ENCODE peak calls at places on chromosomes 2 and 18, in four cellular contexts. E, G, U and L are unnamed samples.

GRCh38 chr2:158174956-158175355 is 73.3 kb downstream of the UPP2 start:
- DNase-seq in E (no peak), G (no peak), U (no peak), L (no peak)

GRCh38 chr2:106547104-106547503 is 59.9 kb downstream of the CD8B2 start:
- DNase-seq in E (no peak), G (no peak), U (no peak), L (no peak)

GRCh38 chr2:189407944-189408209 is 33.4 kb upstream of the WDR75 start:
- DNase-seq in E (no peak), G (no peak), U (no peak), L (no peak)

GRCh38 chr2:158554948-158555347 is 98.2 kb downstream of the PKP4 start:
- DNase-seq in E (no peak), G (no peak), U (no peak), L (no peak)

GRCh38 chr2:95031726-95032116 is 6.2 kb downstream of the MAL start:
- DNase-seq in E (peak; percentile 91), G (no peak), U (peak; percentile 84), L (no peak)

GRCh38 chr18:10194592-10194991 is 259.8 kb upstream of the APCDD1 start:
- DNase-seq in E (no peak), G (no peak), U (no peak), L (peak; percentile 64)

GRCh38 chr2:207469380-207469779 is 60.4 kb upstream of the CREB1 start:
- DNase-seq in E (no peak), G (no peak), U (no peak), L (no peak)

GRCh38 chr2:61255580-61256437 is 93.8 kb downstream of the C2orf74 start:
- DNase-seq in E (no peak), G (no peak), U (peak; percentile 81), L (no peak)

GRCh38 chr2:196271786-196272185 is 100.4 kb upstream of the STK17B start:
- DNase-seq in E (no peak), G (no peak), U (no peak), L (no peak)

GRCh38 chr2:196268022-196268421 is 96.6 kb upstream of the STK17B start:
- DNase-seq in E (no peak), G (no peak), U (no peak), L (no peak)

GRCh38 chr2:196266855-196267254 is 95.5 kb upstream of the STK17B start:
- DNase-seq in E (no peak), G (no peak), U (no peak), L (no peak)

GRCh38 chr2:196266351-196266750 is 95.0 kb upstream of the STK17B start:
- DNase-seq in E (no peak), G (no peak), U (no peak), L (no peak)

DNA sequence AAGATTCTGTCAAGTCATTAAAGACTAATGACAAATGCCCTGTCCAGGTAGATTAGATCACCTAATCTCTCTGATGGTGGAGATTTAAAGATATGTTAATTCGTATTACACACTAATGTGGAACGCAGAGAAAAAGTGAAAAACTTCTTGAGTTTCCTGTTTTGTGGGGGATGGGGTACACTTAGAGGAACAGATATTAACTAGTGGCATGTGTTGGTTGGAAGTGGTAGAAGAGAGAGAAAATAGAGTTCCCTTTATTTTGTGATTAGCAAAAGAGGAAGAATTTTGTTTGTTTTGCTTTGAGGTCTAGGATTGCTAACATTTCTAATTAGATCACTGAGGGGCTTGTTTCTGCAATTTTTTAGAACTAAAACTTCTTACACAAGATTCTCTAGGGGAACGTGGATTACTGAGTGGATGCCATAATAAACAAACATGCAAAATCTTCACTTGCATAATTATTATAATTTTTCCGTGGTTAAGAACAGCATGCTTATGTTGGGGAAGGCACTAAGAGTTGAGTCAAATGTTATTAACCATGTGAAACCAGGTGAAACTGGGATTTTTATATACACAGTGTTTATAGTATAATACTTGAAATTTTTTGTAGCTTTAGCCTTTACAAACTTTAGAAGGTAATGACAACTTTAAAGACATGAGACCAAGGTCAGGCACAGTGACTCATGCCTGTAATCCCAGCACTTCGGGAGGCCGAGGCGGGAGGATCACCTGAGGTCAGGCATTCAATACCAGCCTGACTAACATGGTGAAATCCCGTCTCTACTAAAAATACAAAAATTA is 97.4 kb upstream of the STK17B start:
- DNase-seq in E (peak; percentile 79), G (no peak), U (no peak), L (peak; percentile 77)
- H3K27ac ChIP-seq in E (peak overlapping the region; percentile 86), G (no peak overlapping the region), U (no peak overlapping the region), L (peak overlapping the region; percentile 81)

GRCh38 chr2:174492963-174493431 is 6.2 kb upstream of the GPR155 start:
- DNase-seq in E (no peak), G (no peak), U (no peak), L (peak; percentile 51)
- H3K4me3 ChIP-seq in E (no peak overlapping the region), G (no peak overlapping the region), U (no peak overlapping the region), L (peak overlapping the region; percentile 20)

DNA sequence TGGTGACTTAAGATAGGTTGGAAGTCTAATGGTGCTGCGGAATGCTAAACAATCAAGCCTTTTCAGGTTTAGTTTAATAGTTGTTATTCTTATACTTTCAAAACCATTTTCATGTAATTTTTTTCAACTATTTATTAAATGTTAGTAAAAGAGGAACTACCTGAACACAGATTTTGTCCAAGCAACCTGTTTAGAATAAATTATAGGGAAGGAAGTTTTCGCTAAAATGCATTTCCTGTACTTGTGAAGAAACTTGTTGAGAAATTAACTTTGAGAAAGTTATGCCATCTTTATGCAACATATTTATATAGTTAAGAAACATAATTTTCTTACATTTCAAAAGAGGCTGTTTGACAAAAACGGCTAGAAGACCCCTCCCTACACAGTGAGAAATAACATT is 16.6 kb downstream of the MAP4K4 start:
- DNase-seq in E (no peak), G (no peak), U (no peak), L (no peak)
- H2AFZ ChIP-seq in E (no peak overlapping the region), G (no peak overlapping the region), U (no peak overlapping the region), L (no peak overlapping the region)

GRCh38 chr2:17593445-17593840 is 52.9 kb downstream of the VSNL1 start:
- DNase-seq in E (no peak), G (no peak), U (no peak), L (no peak)
- H3K27ac ChIP-seq in E (no peak overlapping the region), G (no peak overlapping the region), U (no peak overlapping the region), L (no peak overlapping the region)